ENCODE peak calls at places on chromosome 14, in eight cellular contexts. J, F, E, H, Q, G, X and B are unnamed samples.

GRCh38 chr14:67385120-67385519 is 25.0 kb downstream of the EIF2S1 start:
- DNase-seq in G (no peak), J (no peak), F (no peak), E (no peak), Q (no peak), H (no peak), X (peak), B (no peak)

GRCh38 chr14:89373185-89373584 is 43.8 kb downstream of the FOXN3 start:
- DNase-seq in E (no peak), J (no peak), Q (no peak), F (no peak), H (no peak), G (no peak), X (peak), B (no peak)

GRCh38 chr14:105165134-105165704 is 3.4 kb downstream of the JAG2 start:
- DNase-seq in F (no peak), G (no peak), Q (no peak), X (no peak), J (no peak), E (no peak), H (no peak), B (no peak)

GRCh38 chr14:58822856-58823255 is 185.1 kb downstream of the DACT1 start:
- DNase-seq in H (no peak), Q (no peak), G (no peak), F (no peak), X (no peak), E (no peak), J (no peak), B (no peak)

GRCh38 chr14:97874394-97874793 is 1077.2 kb downstream of the VRK1 start:
- DNase-seq in E (no peak), H (no peak), F (no peak), Q (no peak), X (no peak), J (no peak), G (no peak), B (no peak)

GRCh38 chr14:24818054-24818822 is 184.2 kb upstream of the GZMB start:
- DNase-seq in H (no peak), Q (no peak), G (peak), F (no peak), J (peak), X (no peak), E (no peak), B (no peak)

GRCh38 chr14:96702831-96703230 is 94.4 kb upstream of the VRK1 start:
- DNase-seq in H (no peak), J (no peak), G (no peak), X (no peak), E (no peak), Q (no peak), F (no peak), B (no peak)

GRCh38 chr14:62655161-62655560 is 390.1 kb downstream of the KCNH5 start:
- DNase-seq in J (no peak), X (no peak), E (no peak), H (no peak), F (no peak), Q (no peak), G (no peak), B (no peak)

GRCh38 chr14:80850197-80850814 is 91.2 kb downstream of the CEP128 start:
- DNase-seq in X (peak), Q (no peak), H (peak), J (peak), F (peak), E (peak), G (peak), B (no peak)

GRCh38 chr14:85420707-85421106 is 109.2 kb upstream of the FLRT2 start:
- DNase-seq in H (no peak), G (no peak), Q (no peak), F (no peak), E (no peak), X (peak), J (no peak), B (no peak)

GRCh38 chr14:58744951-58745350 is 107.2 kb downstream of the DACT1 start:
- DNase-seq in Q (no peak), J (no peak), X (no peak), E (no peak), G (no peak), H (no peak), F (no peak), B (no peak)

GRCh38 chr14:21155963-21156362 is at the start of gene OR5AU1:
- DNase-seq in Q (no peak), E (no peak), F (no peak), J (no peak), H (no peak), G (no peak), X (no peak), B (no peak)

GRCh38 chr14:61510736-61511557 is 184.4 kb upstream of the HIF1A start:
- DNase-seq in G (no peak), J (no peak), X (no peak), F (no peak), H (no peak), E (no peak), Q (no peak), B (no peak)

GRCh38 chr14:24607635-24608492 is 1.6 kb downstream of the GZMH start:
- DNase-seq in G (no peak), X (no peak), E (no peak), J (no peak), F (no peak), Q (no peak), H (no peak), B (no peak)

GRCh38 chr14:85527458-85527857 is 2.5 kb upstream of the FLRT2 start:
- DNase-seq in H (peak), G (peak), E (no peak), J (no peak), X (no peak), Q (no peak), F (no peak), B (no peak)

GRCh38 chr14:54839681-54840080 is 62.9 kb downstream of the GCH1 start:
- DNase-seq in H (peak), F (no peak), E (no peak), G (peak), X (peak), Q (no peak), J (no peak), B (no peak)

GRCh38 chr14:59301354-59301753 is 112.9 kb downstream of the DAAM1 start:
- DNase-seq in F (no peak), E (no peak), X (no peak), G (no peak), H (no peak), J (no peak), Q (no peak), B (no peak)

GRCh38 chr14:79971330-79971729 is 240.0 kb downstream of the DIO2 start:
- DNase-seq in J (peak), F (peak), H (peak), E (no peak), X (peak), G (peak), Q (no peak), B (no peak)

GRCh38 chr14:71739273-71739990 is 192.8 kb upstream of the RGS6 start:
- DNase-seq in J (no peak), X (peak), H (peak), F (no peak), E (peak), Q (no peak), G (no peak), B (no peak)

GRCh38 chr14:96502621-96503251 is 554 bp downstream of the PAPOLA start:
- DNase-seq in F (no peak), J (peak), G (peak), H (peak), X (peak), Q (no peak), E (peak), B (no peak)

GRCh38 chr14:97213720-97214119 is 416.5 kb downstream of the VRK1 start:
- DNase-seq in H (no peak), G (no peak), X (no peak), J (no peak), F (no peak), Q (no peak), E (no peak), B (no peak)

GRCh38 chr14:51002406-51002984 is 58.2 kb upstream of the PYGL start:
- DNase-seq in F (no peak), G (no peak), E (no peak), Q (no peak), J (no peak), X (no peak), H (no peak), B (no peak)

GRCh38 chr14:96917442-96917963 is 120.3 kb downstream of the VRK1 start:
- DNase-seq in H (no peak), E (no peak), Q (no peak), F (no peak), J (no peak), G (no peak), X (no peak), B (no peak)

GRCh38 chr14:72916174-72916573 is 10.1 kb upstream of the DCAF4 start:
- DNase-seq in H (no peak), Q (no peak), J (no peak), E (no peak), X (peak), G (peak), F (no peak), B (no peak)

GRCh38 chr14:99210333-99210732 is 61.7 kb downstream of the BCL11B start:
- DNase-seq in E (no peak), X (no peak), H (no peak), G (no peak), Q (no peak), J (no peak), F (no peak), B (no peak)

GRCh38 chr14:79749051-79749450 is 462.3 kb downstream of the DIO2 start:
- DNase-seq in E (no peak), G (no peak), Q (no peak), X (no peak), H (no peak), J (no peak), F (no peak), B (no peak)

GRCh38 chr14:100882026-100882967 is 21.2 kb downstream of the RTL1 start:
- DNase-seq in F (no peak), E (no peak), X (no peak), G (no peak), J (no peak), Q (no peak), H (no peak), B (no peak)

GRCh38 chr14:67583711-67584644 is 16.1 kb downstream of the PIGH start:
- DNase-seq in X (peak), E (peak), F (peak), J (peak), Q (no peak), H (peak), G (peak), B (no peak)

GRCh38 chr14:99236386-99237133 is 35.4 kb downstream of the BCL11B start:
- DNase-seq in X (no peak), J (no peak), F (no peak), G (no peak), Q (no peak), H (no peak), E (no peak), B (no peak)

GRCh38 chr14:100767788-100768536 is 41.3 kb downstream of the DLK1 start:
- DNase-seq in H (no peak), Q (no peak), J (no peak), G (no peak), F (no peak), X (no peak), E (no peak), B (no peak)

GRCh38 chr14:64112859-64113258 is 181.3 kb downstream of the ESR2 start:
- DNase-seq in X (peak), E (no peak), H (no peak), G (no peak), F (no peak), J (no peak), Q (no peak), B (no peak)

GRCh38 chr14:39734306-39734705 is 302.1 kb upstream of the FBXO33 start:
- DNase-seq in Q (no peak), H (no peak), G (no peak), X (no peak), F (no peak), E (no peak), J (no peak), B (no peak)

GRCh38 chr14:98919431-98919830 is 352.6 kb downstream of the BCL11B start:
- DNase-seq in G (no peak), X (no peak), E (no peak), J (no peak), F (no peak), Q (no peak), H (no peak), B (no peak)

GRCh38 chr14:100824156-100824555 is 1.8 kb upstream of the MEG3 start:
- DNase-seq in X (no peak), H (peak), F (no peak), E (no peak), Q (no peak), G (peak), J (no peak), B (no peak)

GRCh38 chr14:102930138-102930752 is 7.8 kb downstream of the AMN start:
- DNase-seq in F (no peak), Q (no peak), J (no peak), E (no peak), G (no peak), H (no peak), X (no peak), B (no peak)
- TF ChIP-seq CTCF in F (no peak), Q (no peak), J (no peak), E (no peak), G (no peak), H (no peak), X (no peak), B (no peak)

DNA sequence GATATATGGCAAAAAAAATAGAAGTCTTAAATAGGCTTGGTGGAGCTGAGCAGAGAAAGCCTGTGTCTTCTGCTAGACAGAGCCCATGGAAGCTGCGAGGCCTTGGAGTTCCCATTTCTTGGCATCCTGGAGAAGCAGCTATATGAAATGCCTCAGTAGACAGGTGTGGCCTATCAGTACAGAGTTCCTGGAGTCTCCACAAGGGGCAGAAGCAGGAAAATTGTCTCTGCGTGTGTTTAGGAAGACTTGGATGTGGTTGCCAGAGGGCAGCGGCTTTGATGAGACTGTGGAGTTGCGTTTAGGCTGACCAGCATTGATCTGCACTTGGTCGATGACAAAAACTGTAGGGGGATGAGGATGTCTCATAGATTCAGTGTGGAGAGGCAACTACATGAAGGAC is 334.5 kb upstream of the SEL1L start:
- DNase-seq in G (no peak), E (no peak), H (no peak), Q (no peak), F (no peak), J (no peak), X (no peak), B (no peak)
- TF ChIP-seq CTCF in G (no peak), E (no peak), H (no peak), Q (no peak), F (no peak), J (no peak), X (no peak), B (no peak)

GRCh38 chr14:70259420-70259819 is 70.7 kb upstream of the SLC8A3 start:
- DNase-seq in J (no peak), Q (no peak), E (no peak), G (no peak), F (no peak), X (no peak), H (no peak), B (no peak)

GRCh38 chr14:70254476-70254961 is 65.8 kb upstream of the SLC8A3 start:
- DNase-seq in Q (peak), H (no peak), E (no peak), X (peak), J (no peak), G (peak), F (no peak), B (no peak)

DNA sequence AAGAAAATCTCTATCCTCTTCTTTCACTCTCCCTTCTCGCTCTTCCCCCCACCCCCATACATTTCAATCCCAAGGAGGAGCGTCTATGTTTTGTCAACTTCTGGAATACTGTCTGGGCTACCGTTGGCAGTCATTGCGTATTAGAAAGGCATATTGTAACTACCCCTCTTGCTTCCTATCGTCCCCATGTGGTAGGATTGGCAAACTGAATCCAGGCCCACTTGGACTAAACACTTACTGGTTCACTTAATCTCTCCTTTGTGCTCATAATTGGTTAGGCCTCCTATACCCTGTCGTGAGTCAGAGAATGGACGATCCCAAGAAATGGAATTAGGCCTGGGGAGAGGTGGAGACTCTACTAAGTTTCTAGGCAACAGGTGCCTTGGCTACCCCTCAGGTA is 68.8 kb upstream of the SLC8A3 start:
- DNase-seq in Q (no peak), E (no peak), F (no peak), G (no peak), X (peak), H (no peak), J (no peak), B (no peak)
- TF ChIP-seq CTCF in Q (peak), E (peak), F (peak), G (peak), X (peak), H (no peak), J (peak), B (no peak)

GRCh38 chr14:35220920-35221319 is 71.3 kb upstream of the PSMA6 start:
- DNase-seq in E (no peak), H (no peak), F (no peak), X (no peak), G (no peak), J (no peak), Q (no peak), B (no peak)

GRCh38 chr14:35222872-35223471 is 69.2 kb upstream of the PSMA6 start:
- DNase-seq in X (no peak), G (no peak), F (no peak), J (no peak), H (no peak), E (no peak), Q (no peak), B (no peak)

GRCh38 chr14:35221462-35221861 is 70.7 kb upstream of the PSMA6 start:
- DNase-seq in F (no peak), Q (no peak), E (no peak), H (no peak), G (peak), J (no peak), X (no peak), B (no peak)

GRCh38 chr14:35223927-35224326 is 68.3 kb upstream of the PSMA6 start:
- DNase-seq in H (peak), E (no peak), X (no peak), G (no peak), F (no peak), Q (no peak), J (no peak), B (no peak)

DNA sequence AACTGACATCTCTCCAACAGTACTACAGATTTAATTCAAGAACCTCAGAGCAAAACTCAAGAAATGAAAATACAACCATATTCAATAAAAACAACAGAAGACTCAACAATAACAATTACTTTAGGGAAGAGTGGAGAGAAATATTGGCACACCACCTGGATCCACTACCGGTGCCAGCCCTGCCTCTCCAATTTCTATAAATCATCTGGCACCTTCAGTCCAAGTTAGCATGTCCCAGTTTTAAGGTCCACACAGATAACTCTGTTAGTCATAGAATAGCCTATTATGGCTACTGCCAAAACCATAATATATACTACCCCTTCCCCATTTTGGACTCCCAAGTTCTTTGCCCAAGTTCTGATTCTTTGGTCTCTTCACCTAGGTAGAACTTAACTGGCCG is 69.9 kb upstream of the PSMA6 start:
- DNase-seq in J (no peak), F (no peak), Q (no peak), E (no peak), X (no peak), G (no peak), H (peak), B (no peak)
- TF ChIP-seq CTCF in J (no peak), F (no peak), Q (no peak), E (no peak), X (no peak), G (no peak), H (no peak), B (no peak)

GRCh38 chr14:74618078-74618952 is 6.3 kb upstream of the LTBP2 start:
- DNase-seq in Q (no peak), H (peak), J (peak), E (peak), G (peak), X (peak), F (no peak), B (no peak)
- TF ChIP-seq CTCF in Q (no peak), H (no peak), J (no peak), E (no peak), G (no peak), X (no peak), F (no peak), B (no peak)

GRCh38 chr14:77988096-77988870 is 181.9 kb upstream of the NRXN3 start:
- DNase-seq in Q (no peak), J (no peak), F (no peak), G (no peak), E (no peak), H (peak), X (no peak), B (no peak)
- TF ChIP-seq CTCF in Q (no peak), J (no peak), F (no peak), G (no peak), E (no peak), H (no peak), X (no peak), B (no peak)

GRCh38 chr14:23481362-23481970 is 12.0 kb downstream of the NGDN start:
- DNase-seq in J (peak), X (peak), E (no peak), H (peak), G (peak), Q (no peak), F (no peak), B (no peak)

GRCh38 chr14:23483216-23483854 is 13.8 kb downstream of the NGDN start:
- DNase-seq in E (peak), X (no peak), J (no peak), F (no peak), H (no peak), Q (no peak), G (no peak), B (no peak)

GRCh38 chr14:23481992-23482813 is 12.7 kb downstream of the NGDN start:
- DNase-seq in G (no peak), Q (no peak), J (no peak), H (no peak), F (no peak), E (no peak), X (no peak), B (no peak)

GRCh38 chr14:23485311-23485710 is 15.8 kb downstream of the NGDN start:
- DNase-seq in G (no peak), Q (no peak), F (no peak), H (no peak), X (no peak), J (no peak), E (no peak), B (no peak)

DNA sequence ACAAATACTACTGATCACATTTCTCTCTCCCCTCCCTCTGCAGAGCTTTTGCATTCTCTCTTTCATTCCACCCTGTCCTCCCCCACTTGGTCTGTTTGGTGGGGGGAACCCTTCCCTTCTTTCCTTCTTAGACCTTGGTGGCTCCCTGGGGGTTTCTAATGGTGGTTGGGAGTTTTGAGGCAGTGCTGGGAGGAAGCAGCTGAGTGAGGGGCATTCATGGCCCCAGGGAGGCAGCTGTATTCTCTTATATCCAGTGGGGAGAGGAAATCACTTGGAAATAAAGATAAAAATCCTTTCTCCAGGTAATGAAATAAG is 13.3 kb downstream of the NGDN start:
- DNase-seq in F (no peak), X (no peak), J (no peak), G (no peak), H (no peak), E (no peak), Q (no peak), B (no peak)
- TF ChIP-seq CTCF in F (no peak), X (no peak), J (no peak), G (no peak), H (no peak), E (no peak), Q (no peak), B (no peak)

GRCh38 chr14:30227871-30228270 is 300.2 kb upstream of the PRKD1 start:
- DNase-seq in G (peak), F (no peak), H (peak), E (no peak), X (peak), Q (no peak), J (peak), B (no peak)

GRCh38 chr14:30223385-30223785 is 295.7 kb upstream of the PRKD1 start:
- DNase-seq in F (peak), X (peak), E (peak), Q (no peak), H (peak), J (peak), G (peak), B (peak)

GRCh38 chr14:30227436-30227835 is 299.8 kb upstream of the PRKD1 start:
- DNase-seq in G (no peak), H (peak), X (no peak), Q (no peak), J (no peak), E (no peak), F (no peak), B (no peak)

GRCh38 chr14:30223966-30224365 is 296.3 kb upstream of the PRKD1 start:
- DNase-seq in H (no peak), Q (no peak), E (no peak), J (no peak), X (peak), F (no peak), G (no peak), B (no peak)

GRCh38 chr14:30225171-30225570 is 297.5 kb upstream of the PRKD1 start:
- DNase-seq in X (no peak), Q (no peak), J (no peak), E (no peak), H (no peak), G (no peak), F (no peak), B (no peak)
- TF ChIP-seq CTCF in X (no peak), Q (no peak), J (no peak), E (no peak), H (no peak), G (no peak), F (no peak), B (no peak)